ENCODE peak calls at places on chromosomes 2 and 18, in five cellular contexts. C is activated T-helper 1 cell treated with Interleukin-2 at 50 U/mL for 16 hours, D is glutamatergic neuron, K is small intestine, E is RCC 7860. A is an unnamed sample.

GRCh38 chr2:222445226-222445625 is 20.9 kb downstream of the SGPP2 start:
- DNase-seq in C (no peak), D (no peak), K (no peak), E (no peak), A (no peak)

GRCh38 chr2:234463626-234464290 is 33.1 kb downstream of the ARL4C start:
- DNase-seq in C (peak; percentile 68), D (no peak), K (peak; percentile 59), E (no peak), A (no peak)

GRCh38 chr2:180519276-180519675 is 461.1 kb upstream of the UBE2E3 start:
- DNase-seq in C (no peak), D (no peak), K (no peak), E (peak; percentile 66), A (no peak)

GRCh38 chr2:187117483-187117882 is 268.5 kb upstream of the ZSWIM2 start:
- DNase-seq in C (no peak), D (no peak), K (no peak), E (no peak), A (no peak)

GRCh38 chr2:123157016-123157415 is 868.1 kb upstream of the CNTNAP5 start:
- DNase-seq in C (no peak), D (no peak), K (no peak), E (no peak), A (no peak)

GRCh38 chr18:8552151-8552550 is 57.1 kb upstream of the RAB12 start:
- DNase-seq in C (no peak), D (no peak), K (no peak), E (no peak), A (no peak)

GRCh38 chr2:181456660-181457120 is 496 bp upstream of the ITGA4 start:
- DNase-seq in C (peak; percentile 69), D (peak; percentile 22), K (peak; percentile 63), E (no peak), A (no peak)

GRCh38 chr2:220981926-220982325 is 590.2 kb downstream of the EPHA4 start:
- DNase-seq in C (no peak), D (no peak), K (no peak), E (peak; percentile 21), A (peak; percentile 26)

GRCh38 chr18:778194-779007 is 33.6 kb downstream of the YES1 start:
- DNase-seq in C (no peak), D (no peak), K (peak; percentile 45), E (no peak), A (no peak)

GRCh38 chr2:175154670-175155082 is 13.3 kb downstream of the ATF2 start:
- DNase-seq in C (no peak), D (no peak), K (no peak), E (peak; percentile 76), A (peak; percentile 26)

GRCh38 chr2:56871641-56872040 is 687.9 kb downstream of the CCDC85A start:
- DNase-seq in C (no peak), D (no peak), K (no peak), E (no peak), A (no peak)

GRCh38 chr18:80229766-80230745 is 17.3 kb downstream of the PARD6G start:
- DNase-seq in C (no peak), D (no peak), K (no peak), E (no peak), A (no peak)

GRCh38 chr2:54569745-54570296 is 113.7 kb downstream of the SPTBN1 start:
- DNase-seq in C (no peak), D (no peak), K (no peak), E (no peak), A (no peak)

GRCh38 chr2:160220545-160221009 is 20.5 kb upstream of the ITGB6 start:
- DNase-seq in C (no peak), D (no peak), K (no peak), E (no peak), A (peak; percentile 23)

GRCh38 chr2:121036226-121036692 is 248.7 kb downstream of the TFCP2L1 start:
- DNase-seq in C (no peak), D (no peak), K (peak; percentile 3), E (no peak), A (no peak)

GRCh38 chr18:23302852-23303527 is 150.1 kb upstream of the RIOK3 start:
- DNase-seq in C (no peak), D (no peak), K (peak; percentile 76), E (peak; percentile 72), A (peak; percentile 12)

GRCh38 chr2:25692143-25692542 is 18.8 kb upstream of the DTNB start:
- DNase-seq in C (no peak), D (no peak), K (no peak), E (no peak), A (no peak)

GRCh38 chr2:105926960-105927678 is 182.4 kb downstream of the NCK2 start:
- DNase-seq in C (peak; percentile 52), D (no peak), K (peak; percentile 43), E (no peak), A (no peak)

GRCh38 chr18:9441061-9441460 is 34.3 kb upstream of the RALBP1 start:
- DNase-seq in C (no peak), D (no peak), K (no peak), E (no peak), A (no peak)

GRCh38 chr2:209147981-209148380 is 275.9 kb upstream of the MAP2 start:
- DNase-seq in C (no peak), D (no peak), K (no peak), E (no peak), A (no peak)

GRCh38 chr2:85800576-85800975 is 46.8 kb downstream of the ATOH8 start:
- DNase-seq in C (no peak), D (no peak), K (no peak), E (no peak), A (no peak)

GRCh38 chr2:111905990-111906735 is 7.8 kb downstream of the MERTK start:
- DNase-seq in C (no peak), D (no peak), K (no peak), E (no peak), A (no peak)

GRCh38 chr2:96940026-96940601 is 46.3 kb downstream of the FAM178B start:
- DNase-seq in C (no peak), D (no peak), K (no peak), E (no peak), A (no peak)

GRCh38 chr18:80159713-80160636 is 50.9 kb downstream of the ADNP2 start:
- DNase-seq in C (no peak), D (peak; percentile 87), K (peak; percentile 10), E (no peak), A (no peak)

GRCh38 chr2:34107811-34108210 is 508.7 kb upstream of the FAM98A start:
- DNase-seq in C (no peak), D (no peak), K (no peak), E (no peak), A (no peak)

GRCh38 chr2:127226132-127226519 is 6.0 kb upstream of the CYP27C1 start:
- DNase-seq in C (no peak), D (no peak), K (no peak), E (no peak), A (no peak)